ENCODE peak calls at places on chromosomes 6 and 20, in seven cellular contexts. N, B, L, E, X, U and T are unnamed samples. For H3K36me3 and H3K4me1, the result is how much of the 10 kb centered on the place peaks cover.

GRCh38 chr6:157240960-157241311 is 82.4 kb downstream of the TMEM242 start:
- DNase-seq in B (no peak), U (peak), X (no peak), L (no peak), E (no peak), N (no peak), T (no peak)

GRCh38 chr6:47308674-47309325 is 905 bp downstream of the TNFRSF21 start:
- DNase-seq in L (no peak), X (no peak), N (no peak), U (peak), E (no peak), B (peak), T (no peak)

GRCh38 chr20:47795214-47795667 is 10.0 kb upstream of the SULF2 start:
- DNase-seq in L (no peak), X (no peak), N (no peak), B (no peak), U (no peak), E (peak), T (no peak)

GRCh38 chr6:52566853-52567279 is 10.0 kb downstream of the TRAM2 start:
- DNase-seq in B (peak), E (peak), U (no peak), L (no peak), X (no peak), N (no peak), T (no peak)

GRCh38 chr6:158040804-158041347 is 59.2 kb downstream of the SYNJ2 start:
- DNase-seq in L (no peak), E (no peak), X (no peak), B (peak), N (no peak), U (peak), T (no peak)

GRCh38 chr20:20435453-20435852 is 67.5 kb downstream of the INSM1 start:
- DNase-seq in E (no peak), L (no peak), N (no peak), B (no peak), X (no peak), U (no peak), T (no peak)

GRCh38 chr6:12803486-12803885 is 86.9 kb downstream of the PHACTR1 start:
- DNase-seq in X (no peak), L (no peak), E (no peak), N (no peak), U (no peak), B (peak), T (no peak)

GRCh38 chr20:42701948-42702347 is 487.8 kb downstream of the PTPRT start:
- DNase-seq in E (no peak), N (no peak), L (no peak), U (no peak), X (no peak), B (no peak), T (no peak)

GRCh38 chr20:63435552-63435951 is 36.9 kb downstream of the KCNQ2 start:
- DNase-seq in L (no peak), B (peak), N (no peak), X (no peak), E (no peak), U (no peak), T (no peak)

GRCh38 chr6:166582258-166582657 is 4.2 kb downstream of the RAMACL start:
- DNase-seq in X (no peak), B (peak), L (no peak), N (no peak), U (no peak), E (no peak), T (no peak)

GRCh38 chr20:20095114-20095872 is 43.0 kb downstream of the CFAP61 start:
- DNase-seq in L (no peak), N (no peak), X (no peak), B (no peak), U (no peak), E (no peak), T (no peak)

GRCh38 chr6:169248521-169248971 is 5.1 kb downstream of the THBS2 start:
- DNase-seq in B (no peak), U (peak), E (peak), X (no peak), L (no peak), N (no peak), T (no peak)

GRCh38 chr6:75285156-75285639 is 606 bp upstream of the TMEM30A start:
- DNase-seq in E (no peak), U (no peak), X (no peak), L (no peak), B (peak), N (no peak), T (no peak)

GRCh38 chr20:48292806-48293205 is 507.5 kb upstream of the SULF2 start:
- DNase-seq in N (no peak), B (no peak), E (no peak), U (no peak), X (no peak), L (no peak), T (no peak)

GRCh38 chr20:14992961-14993360 is 655.5 kb upstream of the FLRT3 start:
- DNase-seq in B (peak), N (no peak), L (no peak), E (no peak), U (no peak), X (no peak), T (no peak)

GRCh38 chr6:31970604-31971271 is 1.2 kb downstream of the DXO start:
- DNase-seq in X (no peak), E (peak), N (no peak), U (peak), L (no peak), B (peak), T (no peak)

GRCh38 chr6:34568829-34569228 is 12.7 kb upstream of the SPDEF start:
- DNase-seq in B (no peak), L (no peak), N (no peak), E (no peak), U (no peak), X (no peak), T (no peak)

GRCh38 chr6:53090576-53090975 is 25.4 kb downstream of the FBXO9 start:
- DNase-seq in B (peak), L (no peak), N (no peak), X (no peak), U (no peak), E (peak), T (no peak)

GRCh38 chr6:111011360-111012142 is 29.7 kb downstream of the RPF2 start:
- DNase-seq in U (no peak), X (peak), L (no peak), B (peak), N (peak), E (no peak), T (no peak)

GRCh38 chr6:34391711-34392496 is 565 bp downstream of the NUDT3 start:
- DNase-seq in U (peak), B (peak), N (no peak), E (peak), X (no peak), L (peak), T (peak)

GRCh38 chr20:24453917-24454316 is 15.5 kb upstream of the SYNDIG1 start:
- DNase-seq in E (no peak), L (no peak), B (no peak), N (no peak), X (no peak), U (no peak), T (no peak)

GRCh38 chr6:133983099-133983939 is 30.3 kb downstream of the TBPL1 start:
- DNase-seq in E (peak), B (no peak), U (no peak), N (no peak), L (peak), X (no peak), T (peak)

GRCh38 chr20:17720755-17721154 is 21.0 kb downstream of the BANF2 start:
- DNase-seq in U (no peak), L (no peak), E (no peak), X (no peak), N (no peak), B (no peak), T (no peak)

GRCh38 chr6:16630035-16630643 is 131.1 kb downstream of the ATXN1 start:
- DNase-seq in B (no peak), X (no peak), N (no peak), E (no peak), L (no peak), U (no peak), T (no peak)

GRCh38 chr6:160972111-160972510 is 19.5 kb upstream of the MAP3K4 start:
- DNase-seq in X (no peak), E (no peak), U (no peak), N (no peak), L (no peak), B (peak), T (no peak)

GRCh38 chr6:149032318-149032598 is 285.3 kb upstream of the TAB2 start:
- DNase-seq in E (no peak), B (no peak), N (no peak), L (no peak), U (no peak), X (no peak), T (no peak)

GRCh38 chr6:166274163-166274562 is 34.0 kb downstream of the PRR18 start:
- DNase-seq in L (no peak), E (no peak), U (no peak), X (no peak), B (no peak), N (no peak), T (no peak)

GRCh38 chr6:112253842-112254816 is at the start of gene LAMA4:
- DNase-seq in L (no peak), N (no peak), E (peak), U (peak), X (no peak), B (peak), T (no peak)
- H3K4me3 ChIP-seq in L (peak), N (peak), E (peak), U (peak), X (peak), B (peak), T (no peak)

DNA sequence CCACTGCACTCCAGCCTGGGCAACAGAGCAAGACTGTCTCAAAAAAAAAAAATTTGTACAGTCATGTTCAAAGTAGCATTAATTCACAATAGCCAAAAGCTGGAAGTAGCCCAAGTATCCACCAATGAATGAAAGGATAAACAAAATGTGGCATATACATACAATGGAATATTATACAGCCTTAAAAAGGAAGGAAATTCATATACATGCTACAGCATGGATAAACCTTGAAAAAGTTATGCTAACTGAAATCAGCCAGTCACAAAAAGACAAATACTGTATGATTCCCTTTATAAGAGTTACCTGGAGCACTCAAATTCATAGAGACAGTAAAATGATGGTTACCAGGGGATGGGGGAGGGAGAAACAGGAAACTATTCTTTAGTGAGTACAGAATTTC is 15.7 kb downstream of the EEF1A1 start:
- DNase-seq in B (no peak), E (no peak), N (no peak), L (no peak), X (no peak), U (no peak), T (no peak)
- H3K36me3 ChIP-seq in B (under half), E (under half), N (under half), L (under half), X (under half), U (under half), T (under half)

GRCh38 chr6:2216794-2217383 is 28.5 kb downstream of the GMDS start:
- DNase-seq in X (no peak), L (no peak), B (no peak), E (no peak), N (no peak), U (no peak), T (no peak)
- H3K4me1 ChIP-seq in X (under half), L (under half), B (under half), E (under half), N (under half), U (under half), T (under half)

GRCh38 chr6:105850636-105851035 is 235.5 kb upstream of the PRDM1 start:
- DNase-seq in U (no peak), L (no peak), N (no peak), X (no peak), B (no peak), E (no peak), T (no peak)
- H3K4me3 ChIP-seq in U (no peak), L (no peak), N (no peak), X (no peak), B (no peak), E (no peak), T (no peak)

DNA sequence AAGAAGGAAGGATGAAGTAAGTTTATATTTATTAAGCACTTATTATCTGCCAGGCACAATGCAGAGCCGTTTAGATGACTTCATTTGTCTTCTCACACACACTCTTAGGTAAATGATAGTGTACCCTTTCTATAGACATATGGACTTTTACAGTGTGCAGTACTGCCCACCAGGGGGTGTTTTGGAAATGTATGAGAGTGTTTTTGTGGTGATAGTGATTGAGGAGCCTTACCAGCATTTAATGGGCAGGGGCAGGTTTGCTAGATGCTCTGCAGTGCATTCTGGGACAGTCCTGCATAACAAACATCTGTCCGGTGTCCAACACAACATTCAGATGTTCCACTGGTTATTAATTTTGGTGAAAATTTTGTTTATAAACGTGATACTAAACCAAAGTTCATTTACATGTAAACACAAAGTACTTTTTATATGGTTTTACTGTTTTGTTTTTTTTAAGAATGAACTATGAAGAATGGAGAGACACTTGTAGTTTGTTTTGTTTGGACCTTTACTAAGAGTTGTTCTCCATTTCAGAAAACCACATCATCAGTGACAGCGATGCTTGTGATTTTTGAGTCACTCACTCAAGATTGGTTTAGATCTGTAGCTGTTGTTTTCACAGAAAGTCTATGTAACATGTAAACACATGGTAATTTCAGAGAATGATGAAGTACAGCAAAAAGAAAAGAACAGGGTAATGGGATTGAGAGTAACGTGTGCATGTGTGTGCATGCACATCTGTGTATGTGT is 19.9 kb downstream of the KCNS1 start:
- DNase-seq in E (no peak), L (no peak), X (peak), U (no peak), N (no peak), B (peak), T (no peak)
- H3K36me3 ChIP-seq in E (under half), L (under half), X (under half), U (half or more), N (under half), B (under half), T (under half)

DNA sequence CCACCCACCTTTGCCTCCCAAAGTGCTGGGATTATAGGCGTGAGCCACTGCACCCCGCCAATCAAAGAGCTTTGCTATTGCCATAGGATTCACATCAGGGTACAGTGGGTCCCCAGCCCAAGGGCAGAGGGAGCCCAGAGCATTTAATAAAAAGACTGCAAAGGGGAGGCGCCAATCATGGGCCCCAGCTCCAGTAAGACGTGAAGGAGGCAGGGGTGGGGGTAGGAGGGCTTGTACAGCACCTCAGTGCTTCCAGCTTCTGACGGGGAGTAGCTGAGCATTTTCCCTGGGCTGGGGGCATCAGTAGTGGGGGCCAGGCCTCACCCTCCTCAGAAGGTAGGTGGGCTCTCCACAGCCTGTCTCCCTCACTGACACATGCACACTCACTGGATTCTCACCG is 1.5 kb downstream of the ADA start:
- DNase-seq in B (no peak), L (no peak), U (no peak), X (no peak), N (no peak), E (no peak), T (no peak)
- H3K4me1 ChIP-seq in B (under half), L (half or more), U (half or more), X (under half), N (under half), E (under half), T (half or more)